ENCODE peak calls at places on chromosome 2, in six cellular contexts. I is naive thymus-derived CD4-positive, alpha-beta T cell; V is IMR-90; Y is tibial artery; E is right lobe of liver; C is hepatocyte. B is an unnamed sample.

GRCh38 chr2:52269696-52270485 is 1238.0 kb upstream of the NRXN1 start:
- DNase-seq in I (no peak), E (no peak), Y (no peak), C (no peak), V (peak), B (no peak)

GRCh38 chr2:136284226-136285119 is 166.5 kb upstream of the CXCR4 start:
- DNase-seq in Y (no peak), I (no peak), E (no peak), C (no peak), V (no peak), B (no peak)

GRCh38 chr2:43292851-43293743 is 66.7 kb upstream of the ZFP36L2 start:
- DNase-seq in E (no peak), Y (no peak), I (no peak), V (no peak), C (no peak), B (no peak)

GRCh38 chr2:100741880-100742814 is 77.8 kb upstream of the NPAS2 start:
- DNase-seq in Y (no peak), E (no peak), V (peak), I (no peak), C (peak), B (no peak)

GRCh38 chr2:172693529-172694185 is 42.0 kb upstream of the RAPGEF4 start:
- DNase-seq in C (no peak), I (no peak), V (no peak), Y (no peak), E (no peak), B (no peak)

GRCh38 chr2:157468931-157469708 is 25.2 kb upstream of the CYTIP start:
- DNase-seq in E (no peak), V (peak), Y (no peak), I (no peak), C (no peak), B (peak)

GRCh38 chr2:152558174-152559091 is 158.8 kb downstream of the PRPF40A start:
- DNase-seq in V (peak), I (no peak), Y (no peak), C (no peak), E (no peak), B (no peak)

GRCh38 chr2:72956936-72957335 is 39.6 kb downstream of the EMX1 start:
- DNase-seq in C (no peak), V (no peak), E (no peak), Y (no peak), I (no peak), B (no peak)

DNA sequence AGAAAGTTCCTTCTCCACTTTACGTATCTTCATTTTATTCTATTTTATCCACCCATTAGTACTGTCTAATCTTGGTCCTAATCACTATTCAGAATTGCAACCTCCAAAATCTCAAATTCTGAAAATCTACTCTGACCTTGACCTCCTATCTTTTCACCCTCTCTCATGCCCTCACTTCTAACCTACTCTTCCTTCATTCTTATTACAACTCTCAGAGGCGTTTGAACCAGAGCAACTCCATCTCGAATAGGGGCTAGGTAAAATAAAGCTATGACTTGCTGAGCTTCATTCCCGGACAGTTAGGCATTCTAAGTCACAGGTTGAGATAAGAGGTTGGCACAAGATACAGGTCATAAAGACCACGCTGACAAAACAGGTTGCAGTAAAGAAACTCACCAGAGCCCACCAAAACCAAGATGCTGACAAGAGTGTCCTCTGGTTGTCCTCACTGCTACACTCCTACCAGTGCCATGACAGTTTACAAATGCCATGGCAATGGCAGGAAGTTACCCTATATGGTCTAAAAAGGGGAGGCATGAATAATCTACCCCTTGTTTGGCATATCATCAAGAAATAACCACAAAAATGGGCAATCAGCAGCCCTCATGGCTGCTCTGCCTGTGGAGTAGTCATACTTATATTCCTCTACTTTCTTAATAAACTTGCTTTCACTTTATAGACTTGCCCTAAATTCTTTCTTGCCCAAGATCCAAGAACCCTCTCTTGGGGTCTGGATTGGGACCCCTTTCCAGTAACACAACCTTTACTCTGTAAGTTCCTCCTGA is 11.4 kb downstream of the CCDC88A start:
- DNase-seq in C (no peak), V (peak), E (no peak), Y (no peak), I (no peak), B (no peak)
- H3K4me3 ChIP-seq in C (no peak), V (peak), E (no peak), Y (no peak), I (no peak), B (no peak)

GRCh38 chr2:39128919-39129391 is 8.1 kb upstream of the SOS1 start:
- DNase-seq in E (no peak), Y (no peak), V (no peak), C (no peak), I (no peak), B (peak)
- H3K4me3 ChIP-seq in E (no peak), Y (no peak), V (no peak), C (no peak), I (no peak), B (no peak)

GRCh38 chr2:66435549-66435875 is 587 bp downstream of the MEIS1 start:
- DNase-seq in I (no peak), E (no peak), Y (no peak), C (no peak), V (no peak), B (no peak)

GRCh38 chr2:66437055-66437454 is 2.1 kb downstream of the MEIS1 start:
- DNase-seq in Y (no peak), V (no peak), I (no peak), E (no peak), C (no peak), B (no peak)

GRCh38 chr2:66434679-66435548 is at the start of gene MEIS1:
- DNase-seq in V (peak), Y (peak), C (peak), E (peak), I (no peak), B (peak)

GRCh38 chr2:66436546-66436945 is 1.6 kb downstream of the MEIS1 start:
- DNase-seq in V (no peak), I (no peak), Y (no peak), E (no peak), C (no peak), B (no peak)

DNA sequence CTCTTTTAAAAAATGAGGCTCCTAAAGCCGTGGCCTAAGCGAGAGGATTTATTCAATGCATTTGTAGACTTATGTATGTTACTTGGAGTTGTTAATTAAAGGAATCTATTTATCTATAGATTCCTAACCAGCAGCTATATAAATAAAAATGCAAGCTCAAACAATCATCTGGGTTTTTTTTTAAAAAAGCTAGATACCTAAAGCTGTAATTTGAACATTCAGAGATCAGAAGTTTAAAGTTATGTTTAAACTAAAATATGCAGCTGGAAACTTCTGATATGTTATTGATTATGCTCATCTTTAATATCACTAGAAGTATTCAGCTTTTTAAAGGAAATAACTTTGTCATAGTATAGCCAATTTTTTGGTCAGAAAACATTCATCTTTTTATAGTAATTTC is 1.0 kb downstream of the MEIS1 start:
- DNase-seq in I (no peak), V (no peak), E (no peak), C (no peak), Y (no peak), B (no peak)
- H3K4me3 ChIP-seq in I (no peak), V (peak), E (peak), C (peak), Y (peak), B (no peak)

DNA sequence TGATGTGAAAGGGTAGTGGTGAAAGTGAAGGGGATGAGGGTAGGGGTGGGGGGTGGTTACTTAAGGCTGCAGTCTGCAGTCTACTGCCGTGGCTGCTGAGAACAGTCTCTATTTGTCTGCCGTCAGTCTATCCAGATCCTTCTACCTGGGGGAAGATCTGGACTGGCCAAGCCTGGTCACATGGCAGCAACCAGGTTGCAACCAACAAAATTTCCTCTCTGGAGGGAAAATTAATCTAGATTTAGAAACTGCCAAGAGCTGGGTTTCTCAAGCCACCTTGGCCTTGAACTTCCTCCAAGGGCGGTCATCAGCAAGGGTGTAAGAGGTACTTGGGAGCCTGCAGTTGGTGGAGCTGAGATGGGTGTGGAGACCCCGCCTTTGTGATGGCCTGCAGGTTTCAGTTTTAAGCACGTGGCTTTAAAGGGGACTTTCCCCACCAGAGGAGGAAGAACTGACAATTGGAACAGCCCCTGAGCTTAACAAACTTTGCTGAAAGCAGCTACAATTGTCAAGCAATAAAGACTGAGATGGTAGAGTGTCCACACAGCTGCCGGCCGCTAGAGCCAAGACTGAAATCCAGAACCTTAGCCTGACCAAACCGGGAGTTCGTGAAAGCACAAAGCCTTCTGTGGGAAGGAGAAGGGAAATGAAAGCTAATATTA is 31.4 kb upstream of the KCMF1 start:
- DNase-seq in Y (no peak), E (no peak), I (peak), C (no peak), V (no peak), B (peak)
- H3K4me3 ChIP-seq in Y (no peak), E (no peak), I (peak), C (no peak), V (no peak), B (peak)

GRCh38 chr2:99488587-99488998 is 1.2 kb downstream of the REV1 start:
- DNase-seq in E (no peak), Y (no peak), V (peak), I (no peak), C (peak), B (no peak)

GRCh38 chr2:99488999-99489757 is 639 bp downstream of the REV1 start:
- DNase-seq in E (peak), I (peak), Y (peak), V (peak), C (peak), B (no peak)

GRCh38 chr2:99485824-99486223 is 4.0 kb downstream of the REV1 start:
- DNase-seq in C (no peak), V (no peak), E (no peak), I (no peak), Y (no peak), B (no peak)

GRCh38 chr2:99489758-99490087 is at the start of gene REV1:
- DNase-seq in E (no peak), Y (no peak), V (no peak), I (no peak), C (no peak), B (no peak)

GRCh38 chr2:99487906-99488305 is 1.9 kb downstream of the REV1 start:
- DNase-seq in E (no peak), V (peak), Y (no peak), I (no peak), C (no peak), B (no peak)
- H3K4me3 ChIP-seq in E (no peak), V (no peak), Y (no peak), I (no peak), C (no peak), B (no peak)

DNA sequence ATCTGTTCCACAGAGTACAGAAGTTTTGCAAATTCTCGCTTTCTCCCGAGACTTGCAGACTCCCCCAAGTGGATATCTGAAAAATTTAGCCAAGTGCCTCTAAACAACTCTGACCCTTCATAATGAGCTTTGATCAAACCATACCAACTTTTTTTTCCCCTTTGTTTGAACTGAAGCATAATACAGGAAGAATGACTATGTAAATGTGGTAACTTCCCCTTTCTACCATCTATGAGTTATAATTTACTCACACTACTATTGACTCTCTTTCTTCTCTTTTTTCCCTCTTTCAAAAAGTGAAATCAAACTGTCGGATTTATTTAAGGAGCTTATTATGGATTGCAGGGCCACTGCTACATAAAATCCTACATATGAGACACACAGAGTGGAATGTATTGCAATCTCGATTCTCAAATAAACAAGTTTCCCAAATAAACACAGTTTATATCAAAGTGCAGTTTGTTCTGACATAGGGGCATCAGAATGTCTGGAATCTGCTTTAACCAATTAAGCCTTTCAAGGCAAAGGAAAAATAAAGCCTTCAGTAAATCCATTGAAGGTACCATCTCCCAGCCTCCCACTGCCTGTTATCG is 1.4 kb upstream of the ZNF804A start:
- DNase-seq in E (no peak), Y (no peak), I (no peak), V (peak), C (no peak), B (no peak)
- H3K4me3 ChIP-seq in E (no peak), Y (peak), I (no peak), V (peak), C (peak), B (no peak)

GRCh38 chr2:170974304-170974993 is 45.4 kb downstream of the GORASP2 start:
- DNase-seq in V (no peak), C (peak), E (no peak), Y (no peak), I (no peak), B (no peak)

GRCh38 chr2:170972508-170973224 is 43.6 kb downstream of the GORASP2 start:
- DNase-seq in V (no peak), Y (no peak), C (no peak), E (peak), I (no peak), B (no peak)

GRCh38 chr2:170975127-170975942 is 46.3 kb downstream of the GORASP2 start:
- DNase-seq in I (no peak), V (no peak), Y (no peak), C (no peak), E (no peak), B (no peak)

GRCh38 chr2:170973492-170974303 is 44.6 kb downstream of the GORASP2 start:
- DNase-seq in C (peak), E (peak), V (peak), I (peak), Y (peak), B (peak)

GRCh38 chr2:170973225-170973491 is 44.1 kb downstream of the GORASP2 start:
- DNase-seq in V (no peak), I (no peak), C (no peak), E (no peak), Y (no peak), B (no peak)
- H3K4me3 ChIP-seq in V (peak), I (peak), C (no peak), E (peak), Y (peak), B (peak)

B was measured in GM12864.